ENCODE peak calls at places on chromosomes 7 and 10, in five cellular contexts. Z is SK-N-SH, I is HCT116, H is GM12878, R is H1. T is an unnamed sample.

GRCh38 chr10:14889318-14889717 is 10.7 kb downstream of the SUV39H2 start:
- DNase-seq in Z (peak; percentile 20), I (no peak), H (no peak), R (no peak), T (no peak)

GRCh38 chr7:127035203-127035849 is 217.4 kb downstream of the GRM8 start:
- DNase-seq in Z (no peak), I (no peak), H (no peak), R (no peak), T (no peak)

GRCh38 chr7:81470084-81470723 is 299.6 kb downstream of the HGF start:
- DNase-seq in Z (peak; percentile 53), I (peak; percentile 73), H (no peak), R (peak; percentile 69), T (no peak)

GRCh38 chr10:110872145-110872983 is 636 bp downstream of the PDCD4 start:
- DNase-seq in Z (peak; percentile 86), I (no peak), H (no peak), R (peak; percentile 82), T (no peak)

GRCh38 chr7:148901178-148901577 is 17.1 kb upstream of the EZH2 start:
- DNase-seq in Z (no peak), I (no peak), H (no peak), R (peak; percentile 41), T (no peak)

GRCh38 chr10:87816842-87817178 is 1.2 kb downstream of the ATAD1 start:
- DNase-seq in Z (no peak), I (no peak), H (no peak), R (no peak), T (no peak)

GRCh38 chr10:34407227-34407626 is 407.9 kb downstream of the PARD3 start:
- DNase-seq in Z (peak; percentile 5), I (no peak), H (no peak), R (no peak), T (no peak)

GRCh38 chr10:104580774-104581675 is 60.1 kb upstream of the SORCS3 start:
- DNase-seq in Z (peak; percentile 79), I (peak; percentile 64), H (peak; percentile 1), R (peak; percentile 94), T (peak; percentile 47)

GRCh38 chr10:12513775-12514663 is 164.7 kb downstream of the CAMK1D start:
- DNase-seq in Z (peak; percentile 62), I (no peak), H (no peak), R (peak; percentile 19), T (no peak)

GRCh38 chr10:2005546-2005945 is 268.2 kb upstream of the ADARB2 start:
- DNase-seq in Z (no peak), I (no peak), H (no peak), R (no peak), T (no peak)

GRCh38 chr7:66153691-66154090 is 39.0 kb downstream of the CRCP start:
- DNase-seq in Z (no peak), I (no peak), H (no peak), R (no peak), T (no peak)

GRCh38 chr10:61766927-61767326 is 104.2 kb downstream of the CABCOCO1 start:
- DNase-seq in Z (no peak), I (no peak), H (no peak), R (no peak), T (no peak)

GRCh38 chr7:78197447-78197846 is 398.9 kb downstream of the PHTF2 start:
- DNase-seq in Z (no peak), I (no peak), H (no peak), R (no peak), T (no peak)

GRCh38 chr7:106332186-106332585 is 47.4 kb upstream of the NAMPT start:
- DNase-seq in Z (no peak), I (no peak), H (no peak), R (no peak), T (no peak)

GRCh38 chr10:86851329-86852207 is 95.1 kb downstream of the BMPR1A start:
- DNase-seq in Z (no peak), I (no peak), H (no peak), R (no peak), T (no peak)

GRCh38 chr7:28984219-28984618 is 26.1 kb upstream of the TRIL start:
- DNase-seq in Z (no peak), I (no peak), H (no peak), R (no peak), T (no peak)

GRCh38 chr7:28986723-28987122 is 28.6 kb upstream of the TRIL start:
- DNase-seq in Z (no peak), I (no peak), H (no peak), R (no peak), T (no peak)

GRCh38 chr7:28983396-28984190 is 25.5 kb upstream of the TRIL start:
- DNase-seq in Z (peak; percentile 77), I (no peak), H (no peak), R (no peak), T (no peak)

GRCh38 chr7:28986028-28986427 is 27.9 kb upstream of the TRIL start:
- DNase-seq in Z (no peak), I (no peak), H (no peak), R (no peak), T (no peak)

DNA sequence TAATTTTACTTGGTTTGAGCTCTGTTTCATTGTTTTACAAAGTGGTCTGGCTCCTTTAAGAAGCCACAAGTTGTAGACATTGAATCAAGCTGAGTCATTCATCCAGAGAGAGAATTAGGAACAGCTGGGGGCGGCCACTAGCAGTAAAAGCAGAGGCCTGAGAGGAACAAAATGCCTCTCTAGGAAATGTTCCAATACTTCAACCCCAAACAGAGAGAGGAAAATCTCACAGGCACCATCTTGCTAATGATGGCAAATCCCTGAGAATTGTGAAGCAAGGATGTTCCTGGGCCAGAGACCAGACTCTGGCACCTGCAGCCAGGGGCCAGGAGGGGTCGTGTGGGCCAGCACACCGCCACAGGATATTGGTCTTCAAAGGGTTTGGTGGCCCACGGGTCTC is 26.5 kb upstream of the TRIL start:
- DNase-seq in Z (peak; percentile 42), I (no peak), H (no peak), R (no peak), T (no peak)
- TF ChIP-seq SIN3A in Z (no peak), I (no peak), H (no peak), R (no peak), T (no peak)

DNA sequence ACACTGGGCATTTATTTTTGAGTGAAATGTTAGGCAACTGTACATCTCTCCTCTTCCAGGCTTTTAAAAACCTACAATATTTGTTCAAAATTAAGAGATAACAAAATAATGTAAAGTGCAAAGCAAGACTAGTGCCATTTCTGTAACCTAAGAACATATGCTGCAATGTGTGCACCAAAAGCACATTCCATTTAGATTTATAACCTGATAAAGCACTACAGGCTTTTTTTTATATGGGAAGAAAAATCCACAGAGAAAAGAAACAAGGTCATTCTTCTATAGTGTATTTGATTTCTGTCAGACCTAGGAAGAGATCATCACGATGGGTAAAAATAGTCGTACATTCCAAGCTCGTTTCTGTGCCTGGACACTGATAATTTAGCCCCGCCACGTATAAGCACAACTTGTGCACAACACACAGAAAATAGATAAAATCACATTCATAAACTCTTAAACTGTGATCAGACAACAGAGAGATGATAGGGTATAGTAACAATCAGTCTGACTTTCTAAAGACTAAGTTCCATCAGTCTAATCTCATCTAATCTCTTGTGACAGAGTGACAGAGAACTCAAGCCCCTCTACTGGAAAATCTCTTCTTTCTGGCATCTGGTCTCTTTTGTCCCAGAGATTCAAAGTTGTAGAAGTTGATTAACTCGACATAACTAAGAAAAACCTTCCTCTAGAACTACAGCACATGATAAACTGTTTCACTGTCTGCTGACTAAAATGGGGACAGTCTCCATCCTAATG is 6.7 kb downstream of the LAMB1 start:
- DNase-seq in Z (peak; percentile 25), I (no peak), H (no peak), R (no peak), T (no peak)
- H3K27ac ChIP-seq in Z (peak overlapping the region; percentile 93), I (peak overlapping the region; percentile 14), H (no peak overlapping the region), R (no peak overlapping the region), T (peak overlapping the region; percentile 90)

GRCh38 chr10:78540355-78541076 is 506.9 kb downstream of the RPS24 start:
- DNase-seq in Z (no peak), I (no peak), H (no peak), R (no peak), T (no peak)

GRCh38 chr10:78543026-78543748 is 509.5 kb downstream of the RPS24 start:
- DNase-seq in Z (no peak), I (no peak), H (no peak), R (no peak), T (no peak)

GRCh38 chr10:78543749-78544446 is 510.2 kb downstream of the RPS24 start:
- DNase-seq in Z (no peak), I (no peak), H (no peak), R (no peak), T (no peak)

GRCh38 chr10:78542536-78542935 is 508.9 kb downstream of the RPS24 start:
- DNase-seq in Z (no peak), I (no peak), H (no peak), R (no peak), T (no peak)

GRCh38 chr10:78541528-78542470 is 508.1 kb downstream of the RPS24 start:
- DNase-seq in Z (no peak), I (no peak), H (no peak), R (no peak), T (no peak)
- TF ChIP-seq SIN3A in Z (no peak), I (no peak), H (no peak), R (no peak), T (no peak)

GRCh38 chr7:40714338-40715052 is 579.7 kb downstream of the SUGCT start:
- DNase-seq in Z (peak; percentile 33), I (no peak), H (no peak), R (no peak), T (no peak)

GRCh38 chr7:40717242-40717641 is 582.4 kb downstream of the SUGCT start:
- DNase-seq in Z (peak; percentile 51), I (peak; percentile 81), H (no peak), R (peak; percentile 73), T (no peak)

GRCh38 chr7:40716052-40716451 is 581.2 kb downstream of the SUGCT start:
- DNase-seq in Z (no peak), I (no peak), H (no peak), R (no peak), T (no peak)

GRCh38 chr7:40711706-40712105 is 576.9 kb downstream of the SUGCT start:
- DNase-seq in Z (no peak), I (no peak), H (no peak), R (no peak), T (no peak)

DNA sequence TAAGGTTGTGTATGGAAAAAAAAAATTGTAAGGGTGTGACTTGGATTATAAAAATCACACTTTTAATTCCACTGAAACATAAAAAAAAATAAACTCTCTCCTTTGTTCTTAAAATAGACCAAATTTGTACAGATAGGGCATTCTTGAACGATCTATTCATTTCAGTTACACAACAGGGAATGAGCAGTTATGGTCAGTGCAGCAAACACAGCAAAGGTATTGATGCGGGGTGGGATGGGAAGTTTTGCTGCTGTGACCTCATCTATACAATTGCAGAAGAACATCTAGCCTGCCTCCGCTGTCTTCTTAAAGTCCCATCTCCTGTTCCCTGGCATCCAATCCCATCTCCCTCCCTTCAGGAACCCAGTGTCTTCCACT is 580.2 kb downstream of the SUGCT start:
- DNase-seq in Z (no peak), I (no peak), H (no peak), R (no peak), T (no peak)
- H3K27ac ChIP-seq in Z (peak overlapping the region; percentile 96), I (no peak overlapping the region), H (no peak overlapping the region), R (no peak overlapping the region), T (no peak overlapping the region)